ENCODE peak calls at places on chromosomes 1 and 21, in seven cellular contexts. Z is MCF 10A, J is nucleus accumbens, M is endothelial cell, C is NCI-H1092, B is astrocyte of the spinal cord, S is EH. G is an unnamed sample.

GRCh38 chr1:54278941-54279422 is 79.0 kb downstream of the MRPL37 start:
- DNase-seq in Z (no peak), J (no peak), M (no peak), C (no peak), B (peak), S (peak), G (no peak)

GRCh38 chr1:106536741-106537140 is 519.7 kb upstream of the PRMT6 start:
- DNase-seq in Z (no peak), J (no peak), M (no peak), C (no peak), B (peak), S (peak), G (peak)

GRCh38 chr1:192983349-192983980 is 75.7 kb downstream of the UCHL5 start:
- DNase-seq in Z (peak), J (no peak), M (no peak), C (no peak), B (no peak), S (no peak), G (no peak)

GRCh38 chr1:36851087-36851486 is 183.2 kb downstream of the GRIK3 start:
- DNase-seq in Z (no peak), J (no peak), M (no peak), C (peak), B (no peak), S (no peak), G (no peak)

GRCh38 chr21:45709127-45709526 is 65.6 kb downstream of the PCBP3 start:
- DNase-seq in Z (no peak), J (no peak), M (no peak), C (no peak), B (no peak), S (peak), G (no peak)

GRCh38 chr1:180953791-180954721 is 41.4 kb downstream of the KIAA1614 start:
- DNase-seq in Z (no peak), J (peak), M (no peak), C (no peak), B (peak), S (peak), G (no peak)

GRCh38 chr1:226568077-226568831 is 19.7 kb downstream of the STUM start:
- DNase-seq in Z (no peak), J (no peak), M (peak), C (no peak), B (no peak), S (peak), G (no peak)

GRCh38 chr1:16631248-16632043 is 18.1 kb upstream of the NBPF1 start:
- DNase-seq in Z (no peak), J (no peak), M (no peak), C (no peak), B (no peak), S (no peak), G (no peak)

GRCh38 chr1:16076003-16076870 is 2.8 kb upstream of the FAM131C start:
- DNase-seq in Z (peak), J (no peak), M (no peak), C (no peak), B (peak), S (peak), G (peak)

GRCh38 chr21:38358666-38359065 is 101.9 kb downstream of the KCNJ15 start:
- DNase-seq in Z (no peak), J (no peak), M (no peak), C (no peak), B (no peak), S (no peak), G (no peak)

GRCh38 chr1:223137402-223138100 is 5.5 kb downstream of the TLR5 start:
- DNase-seq in Z (peak), J (no peak), M (no peak), C (no peak), B (no peak), S (peak), G (peak)

GRCh38 chr1:4553761-4554160 is 100.6 kb upstream of the AJAP1 start:
- DNase-seq in Z (no peak), J (no peak), M (no peak), C (no peak), B (no peak), S (no peak), G (no peak)

GRCh38 chr21:29578306-29578705 is 279.6 kb downstream of the BACH1 start:
- DNase-seq in Z (no peak), J (no peak), M (no peak), C (no peak), B (no peak), S (no peak), G (no peak)

GRCh38 chr1:187626056-187626455 is 797.3 kb downstream of the PLA2G4A start:
- DNase-seq in Z (peak), J (no peak), M (no peak), C (no peak), B (no peak), S (no peak), G (no peak)

GRCh38 chr1:4754816-4755215 is 100.4 kb downstream of the AJAP1 start:
- DNase-seq in Z (no peak), J (no peak), M (no peak), C (no peak), B (no peak), S (no peak), G (no peak)

GRCh38 chr1:56376188-56376984 is 203.0 kb downstream of the PLPP3 start:
- DNase-seq in Z (peak), J (no peak), M (peak), C (no peak), B (peak), S (peak), G (peak)

GRCh38 chr1:175725684-175726083 is 17.7 kb downstream of the TNR start:
- DNase-seq in Z (peak), J (no peak), M (peak), C (no peak), B (peak), S (peak), G (peak)

GRCh38 chr1:19484338-19484792 is 974 bp downstream of the CAPZB start:
- DNase-seq in Z (no peak), J (no peak), M (peak), C (no peak), B (no peak), S (no peak), G (no peak)

GRCh38 chr1:240658312-240658975 is 46.5 kb upstream of the GREM2 start:
- DNase-seq in Z (no peak), J (no peak), M (no peak), C (no peak), B (peak), S (peak), G (peak)

GRCh38 chr1:17052038-17052437 is 1.8 kb downstream of the SDHB start:
- DNase-seq in Z (no peak), J (no peak), M (no peak), C (no peak), B (no peak), S (no peak), G (no peak)

GRCh38 chr21:45471229-45472052 is 66.5 kb downstream of the COL18A1 start:
- DNase-seq in Z (peak), J (no peak), M (no peak), C (no peak), B (peak), S (peak), G (peak)

GRCh38 chr1:240946926-240947325 is 335.0 kb upstream of the GREM2 start:
- DNase-seq in Z (peak), J (no peak), M (peak), C (no peak), B (peak), S (peak), G (peak)

GRCh38 chr1:119318466-119319309 is 49.9 kb upstream of the HAO2 start:
- DNase-seq in Z (no peak), J (no peak), M (no peak), C (no peak), B (no peak), S (no peak), G (no peak)

GRCh38 chr1:109821221-109821669 is 57.5 kb upstream of the EPS8L3 start:
- DNase-seq in Z (peak), J (no peak), M (no peak), C (no peak), B (peak), S (peak), G (peak)